ENCODE peak calls at places on chromosomes 6 and 20, in four cellular contexts. One of them, this sample, is unnamed.
A peak's percentile ranks its signal among the peaks of the same experiment; 100 is the strongest.

GRCh38 chr20:63682384-63683139 is 13.9 kb upstream of the TNFRSF6B start:
- DNase-seq in GM12878: no peak
- DNase-seq in K562: no peak
- DNase-seq in HepG2: peak; percentile 63
- DNase-seq in this sample: no peak

GRCh38 chr6:116424001-116424400 is 37.2 kb upstream of the CALHM6 start:
- DNase-seq in K562: no peak
- DNase-seq in GM12878: no peak
- DNase-seq in HepG2: no peak
- DNase-seq in this sample: no peak

GRCh38 chr6:76774750-76775396 is 688.4 kb downstream of the HTR1B start:
- DNase-seq in GM12878: no peak
- DNase-seq in K562: no peak
- DNase-seq in HepG2: no peak
- DNase-seq in this sample: no peak

GRCh38 chr20:10861086-10861485 is 187.3 kb upstream of the JAG1 start:
- DNase-seq in HepG2: no peak
- DNase-seq in K562: no peak
- DNase-seq in GM12878: no peak
- DNase-seq in this sample: no peak

GRCh38 chr20:47099749-47100515 is 205.3 kb downstream of the EYA2 start:
- DNase-seq in HepG2: no peak
- DNase-seq in K562: no peak
- DNase-seq in GM12878: no peak
- DNase-seq in this sample: no peak

GRCh38 chr6:112222111-112222726 is 32.1 kb downstream of the LAMA4 start:
- DNase-seq in HepG2: no peak
- DNase-seq in K562: no peak
- DNase-seq in GM12878: no peak
- DNase-seq in this sample: no peak

GRCh38 chr20:11890331-11891080 is 27.2 kb upstream of the BTBD3 start:
- DNase-seq in HepG2: peak; percentile 92
- DNase-seq in K562: peak; percentile 82
- DNase-seq in GM12878: peak; percentile 21
- DNase-seq in this sample: peak; percentile 96

GRCh38 chr6:150272264-150272975 is 96.4 kb upstream of the IYD start:
- DNase-seq in K562: peak; percentile 45
- DNase-seq in HepG2: no peak
- DNase-seq in GM12878: no peak
- DNase-seq in this sample: no peak

GRCh38 chr6:169977434-169978265 is 226.2 kb downstream of the ERMARD start:
- DNase-seq in K562: no peak
- DNase-seq in HepG2: no peak
- DNase-seq in GM12878: no peak
- DNase-seq in this sample: no peak

GRCh38 chr6:95797054-95797453 is 218.7 kb upstream of the FUT9 start:
- DNase-seq in GM12878: no peak
- DNase-seq in HepG2: no peak
- DNase-seq in K562: no peak
- DNase-seq in this sample: no peak

GRCh38 chr20:44706371-44707258 is 8.6 kb upstream of the CCN5 start:
- DNase-seq in GM12878: no peak
- DNase-seq in K562: no peak
- DNase-seq in HepG2: no peak
- DNase-seq in this sample: no peak

GRCh38 chr20:4371623-4372246 is 350.0 kb upstream of the PRND start:
- DNase-seq in K562: no peak
- DNase-seq in GM12878: no peak
- DNase-seq in HepG2: no peak
- DNase-seq in this sample: no peak

GRCh38 chr6:85516168-85516567 is 66.3 kb downstream of the NT5E start:
- DNase-seq in HepG2: peak; percentile 44
- DNase-seq in K562: no peak
- DNase-seq in GM12878: no peak
- DNase-seq in this sample: no peak

GRCh38 chr6:20236899-20237600 is 24.8 kb upstream of the MBOAT1 start:
- DNase-seq in GM12878: no peak
- DNase-seq in HepG2: no peak
- DNase-seq in K562: no peak
- DNase-seq in this sample: no peak

GRCh38 chr6:46541556-46541955 is 50.3 kb upstream of the RCAN2 start:
- DNase-seq in K562: no peak
- DNase-seq in GM12878: no peak
- DNase-seq in HepG2: no peak
- DNase-seq in this sample: no peak

GRCh38 chr20:25083773-25084615 is 2.1 kb upstream of the VSX1 start:
- DNase-seq in K562: no peak
- DNase-seq in GM12878: no peak
- DNase-seq in HepG2: no peak
- DNase-seq in this sample: no peak

GRCh38 chr6:44072959-44073611 is 54.2 kb downstream of the MRPL14 start:
- DNase-seq in K562: peak; percentile 97
- DNase-seq in HepG2: peak; percentile 82
- DNase-seq in GM12878: no peak
- DNase-seq in this sample: peak; percentile 83

GRCh38 chr20:45343867-45344721 is 4.1 kb downstream of the SDC4 start:
- DNase-seq in K562: peak; percentile 80
- DNase-seq in GM12878: no peak
- DNase-seq in HepG2: peak; percentile 97
- DNase-seq in this sample: no peak

GRCh38 chr6:92777146-92777740 is 642.1 kb downstream of the EPHA7 start:
- DNase-seq in K562: no peak
- DNase-seq in HepG2: peak; percentile 12
- DNase-seq in GM12878: no peak
- DNase-seq in this sample: no peak

GRCh38 chr6:118665011-118665410 is 13.6 kb upstream of the CEP85L start:
- DNase-seq in HepG2: no peak
- DNase-seq in GM12878: no peak
- DNase-seq in K562: no peak
- DNase-seq in this sample: no peak

DNA sequence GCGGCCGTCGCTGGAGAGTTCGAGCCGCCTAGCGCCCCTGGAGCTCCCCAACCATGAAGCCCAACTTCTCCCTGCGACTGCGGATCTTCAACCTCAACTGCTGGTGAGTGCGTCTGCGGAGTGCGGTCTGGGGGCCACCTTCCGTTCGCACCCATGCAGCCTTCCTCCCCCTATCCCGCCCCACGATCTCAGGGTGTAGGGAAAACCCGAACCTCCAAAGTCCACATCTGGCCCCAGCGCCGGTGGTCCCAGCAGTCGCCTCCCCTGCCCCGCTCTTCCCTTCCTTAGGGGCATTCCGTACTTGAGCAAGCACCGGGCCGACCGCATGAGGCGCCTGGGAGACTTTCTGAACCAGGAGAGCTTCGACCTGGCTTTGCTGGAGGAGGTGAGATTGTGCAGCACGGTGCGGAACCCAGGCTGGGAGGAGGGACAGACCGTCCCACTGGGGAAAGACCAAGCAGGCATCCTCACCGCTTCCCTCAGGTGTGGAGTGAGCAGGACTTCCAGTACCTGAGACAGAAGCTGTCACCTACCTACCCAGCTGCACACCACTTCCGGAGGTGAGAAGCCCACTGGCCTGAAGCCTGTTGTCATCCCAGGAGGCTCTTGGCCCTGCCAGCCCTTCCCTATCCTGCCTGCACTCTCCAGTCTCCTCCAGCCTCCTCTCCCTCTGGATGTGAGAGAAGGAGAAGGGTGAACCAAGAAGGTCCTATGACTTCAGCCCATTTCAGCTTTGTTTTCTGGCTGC is 719 bp downstream of the SMPD2 start:
- DNase-seq in K562: peak; percentile 76
- DNase-seq in HepG2: peak; percentile 40
- DNase-seq in GM12878: no peak
- DNase-seq in this sample: peak; percentile 69
- TF ChIP-seq TCF7 in K562: no peak
- TF ChIP-seq TCF7 in HepG2: no peak
- TF ChIP-seq TCF7 in GM12878: no peak
- TF ChIP-seq TCF7 in this sample: no peak

GRCh38 chr6:27785297-27785696 is 126.9 kb downstream of the OR2B2 start:
- DNase-seq in HepG2: no peak
- DNase-seq in GM12878: no peak
- DNase-seq in K562: peak; percentile 63
- DNase-seq in this sample: no peak
- TF ChIP-seq MAX in HepG2: no peak
- TF ChIP-seq MAX in GM12878: no peak
- TF ChIP-seq MAX in K562: no peak
- TF ChIP-seq MAX in this sample: no peak

GRCh38 chr6:52553719-52554118 is 23.1 kb downstream of the TRAM2 start:
- DNase-seq in HepG2: no peak
- DNase-seq in GM12878: no peak
- DNase-seq in K562: no peak
- DNase-seq in this sample: no peak

GRCh38 chr6:52553158-52553557 is 23.7 kb downstream of the TRAM2 start:
- DNase-seq in K562: no peak
- DNase-seq in GM12878: no peak
- DNase-seq in HepG2: no peak
- DNase-seq in this sample: no peak

GRCh38 chr6:52557389-52558265 is 19.2 kb downstream of the TRAM2 start:
- DNase-seq in HepG2: no peak
- DNase-seq in K562: no peak
- DNase-seq in GM12878: no peak
- DNase-seq in this sample: peak; percentile 52

GRCh38 chr6:52554684-52555280 is 22.1 kb downstream of the TRAM2 start:
- DNase-seq in K562: no peak
- DNase-seq in GM12878: no peak
- DNase-seq in HepG2: no peak
- DNase-seq in this sample: no peak

GRCh38 chr6:52555531-52556228 is 21.2 kb downstream of the TRAM2 start:
- DNase-seq in HepG2: no peak
- DNase-seq in GM12878: no peak
- DNase-seq in K562: no peak
- DNase-seq in this sample: no peak
- TF ChIP-seq TCF7 in HepG2: no peak
- TF ChIP-seq TCF7 in GM12878: no peak
- TF ChIP-seq TCF7 in K562: no peak
- TF ChIP-seq TCF7 in this sample: no peak

GRCh38 chr20:51563597-51564332 is 21.2 kb upstream of the NFATC2 start:
- DNase-seq in HepG2: peak; percentile 68
- DNase-seq in K562: peak; percentile 87
- DNase-seq in GM12878: no peak
- DNase-seq in this sample: peak; percentile 73
- TF ChIP-seq MAX in HepG2: peak; percentile 38
- TF ChIP-seq MAX in K562: peak; percentile 23
- TF ChIP-seq MAX in GM12878: no peak
- TF ChIP-seq MAX in this sample: no peak

GRCh38 chr20:38246357-38247165 is 14.0 kb downstream of the KIAA1755 start:
- DNase-seq in GM12878: no peak
- DNase-seq in HepG2: no peak
- DNase-seq in K562: no peak
- DNase-seq in this sample: no peak
- TF ChIP-seq TCF7 in GM12878: no peak
- TF ChIP-seq TCF7 in HepG2: no peak
- TF ChIP-seq TCF7 in K562: no peak
- TF ChIP-seq TCF7 in this sample: no peak

DNA sequence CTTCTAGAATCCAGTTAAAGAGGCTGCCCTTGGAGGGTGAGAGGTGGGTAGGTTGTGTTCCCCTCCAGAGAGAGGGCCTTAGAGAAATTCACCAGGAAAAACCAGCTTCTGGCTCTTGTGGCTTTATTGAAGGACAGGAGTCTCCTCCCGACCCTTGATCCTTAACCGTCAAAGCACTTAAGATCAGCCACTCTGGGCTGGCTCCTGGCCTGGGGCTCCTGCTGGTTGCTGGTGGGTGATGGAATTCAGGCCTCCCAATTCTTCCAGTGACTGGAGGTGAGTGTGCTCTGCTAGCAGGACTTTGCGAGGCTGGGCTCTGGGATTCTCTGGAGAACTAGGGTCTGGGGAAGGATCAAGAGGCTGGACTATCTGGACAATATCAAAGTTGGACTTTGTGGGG is 75.6 kb upstream of the LGSN start:
- DNase-seq in HepG2: no peak
- DNase-seq in GM12878: no peak
- DNase-seq in K562: no peak
- DNase-seq in this sample: no peak
- TF ChIP-seq MAX in HepG2: no peak
- TF ChIP-seq MAX in GM12878: no peak
- TF ChIP-seq MAX in K562: no peak
- TF ChIP-seq MAX in this sample: no peak

DNA sequence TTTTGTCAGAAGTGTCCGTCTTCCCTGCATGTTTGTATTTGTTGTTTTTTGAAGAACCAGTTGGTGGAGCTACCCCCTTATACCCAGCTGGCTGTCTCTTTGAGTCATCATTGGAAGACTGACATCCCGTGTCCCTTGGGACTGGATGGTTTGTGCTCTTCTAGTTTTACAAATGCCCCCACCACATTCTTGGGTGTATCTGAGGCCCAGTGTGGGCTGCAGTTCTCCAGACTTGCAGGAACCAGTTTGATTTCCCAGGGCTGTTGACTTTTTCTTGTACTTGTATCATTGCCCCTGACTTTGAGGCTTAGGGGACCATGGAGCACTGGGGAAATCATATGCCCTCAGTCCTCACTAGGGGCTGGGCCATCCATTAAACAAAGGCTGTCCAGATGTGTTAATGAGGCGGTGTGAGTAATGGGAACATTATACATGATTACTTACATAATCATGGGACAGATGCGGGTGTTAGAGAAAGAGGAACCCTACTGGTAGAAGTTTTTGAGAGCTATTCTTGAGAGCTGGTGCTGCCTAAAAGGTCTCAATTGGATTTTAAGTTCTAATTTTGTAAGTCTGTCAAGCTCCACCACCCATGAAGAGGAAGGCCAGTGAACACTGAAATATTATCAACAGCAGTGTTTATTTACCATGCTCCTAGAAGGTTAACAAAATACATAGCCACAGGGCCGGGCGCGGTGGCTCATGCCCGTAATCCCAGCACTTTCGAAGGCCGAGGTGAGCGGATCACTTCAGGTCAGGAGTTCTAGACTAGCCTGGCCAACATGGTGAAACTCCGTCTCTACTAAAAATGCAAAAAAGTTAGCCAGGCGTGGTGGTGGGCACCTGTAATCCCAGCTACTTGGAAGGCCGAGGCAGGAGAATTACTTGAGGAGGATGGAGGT is 8.5 kb downstream of the JARID2 start:
- DNase-seq in GM12878: peak; percentile 82
- DNase-seq in HepG2: peak; percentile 48
- DNase-seq in K562: peak; percentile 66
- DNase-seq in this sample: no peak
- TF ChIP-seq TCF7 in GM12878: no peak
- TF ChIP-seq TCF7 in HepG2: no peak
- TF ChIP-seq TCF7 in K562: no peak
- TF ChIP-seq TCF7 in this sample: no peak

DNA sequence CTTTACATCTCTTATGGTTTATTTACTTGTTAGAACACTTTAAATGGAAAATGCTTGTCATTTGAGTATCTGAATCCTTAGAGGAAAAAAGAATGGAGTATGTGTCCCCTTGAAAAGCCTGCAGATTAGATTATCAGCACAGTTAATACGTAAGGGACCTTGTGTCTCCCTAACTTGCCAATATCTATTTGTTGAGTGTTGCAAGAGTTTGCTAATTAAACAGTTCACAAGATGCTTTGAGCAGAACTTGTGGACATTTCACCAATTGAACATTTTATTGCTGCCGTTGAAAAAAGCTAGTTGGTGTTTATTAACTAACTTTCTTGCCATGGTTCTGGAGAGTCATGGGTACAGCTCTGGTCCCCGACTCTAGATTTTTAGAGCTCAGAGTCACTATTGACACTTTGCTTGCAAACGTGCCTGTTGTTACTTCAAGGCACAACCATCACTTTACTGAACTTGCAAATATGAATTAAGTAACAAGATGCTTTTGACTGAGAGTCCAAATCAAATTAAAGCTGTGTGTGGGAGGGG is 30.6 kb upstream of the PRDM1 start:
- DNase-seq in GM12878: no peak
- DNase-seq in K562: no peak
- DNase-seq in HepG2: no peak
- DNase-seq in this sample: no peak
- TF ChIP-seq MAX in GM12878: no peak
- TF ChIP-seq MAX in K562: no peak
- TF ChIP-seq MAX in HepG2: no peak
- TF ChIP-seq MAX in this sample: no peak